ENCODE peak calls at places on chromosome 19, in seven cellular contexts. One of them, this sample, is unnamed.

GRCh38 chr19:45113628-45114027 is 20.6 kb downstream of the PPP1R37 start:
- DNase-seq in immature natural killer cell: no peak
- DNase-seq in activated CD4-positive, alpha-beta T cell treated with anti-CD3 and anti-CD28 coated beads, Interleukin-2, amount 50 U/mL, for 24 hours: no peak
- DNase-seq in stimulated activated CD8-positive, alpha-beta memory T cell treated with anti-CD3 and anti-CD28 coated beads, Interleukin-15, amount 100 ng/mL, for 1 hour: no peak
- DNase-seq in H54: no peak
- DNase-seq in non-pigmented ciliary epithelial cell: no peak
- DNase-seq in Calu3: peak; percentile 74
- DNase-seq in this sample: no peak

GRCh38 chr19:5826531-5827341 is 12.8 kb downstream of the FUT6 start:
- DNase-seq in non-pigmented ciliary epithelial cell: no peak
- DNase-seq in Calu3: peak; percentile 58
- DNase-seq in stimulated activated CD8-positive, alpha-beta memory T cell treated with anti-CD3 and anti-CD28 coated beads, Interleukin-15, amount 100 ng/mL, for 1 hour: no peak
- DNase-seq in activated CD4-positive, alpha-beta T cell treated with anti-CD3 and anti-CD28 coated beads, Interleukin-2, amount 50 U/mL, for 24 hours: no peak
- DNase-seq in immature natural killer cell: no peak
- DNase-seq in H54: peak; percentile 81
- DNase-seq in this sample: no peak

GRCh38 chr19:48633148-48634035 is 3.8 kb downstream of the DBP start:
- DNase-seq in activated CD4-positive, alpha-beta T cell treated with anti-CD3 and anti-CD28 coated beads, Interleukin-2, amount 50 U/mL, for 24 hours: no peak
- DNase-seq in Calu3: no peak
- DNase-seq in stimulated activated CD8-positive, alpha-beta memory T cell treated with anti-CD3 and anti-CD28 coated beads, Interleukin-15, amount 100 ng/mL, for 1 hour: no peak
- DNase-seq in non-pigmented ciliary epithelial cell: no peak
- DNase-seq in immature natural killer cell: no peak
- DNase-seq in H54: no peak
- DNase-seq in this sample: no peak

GRCh38 chr19:6047741-6048231 is 62.5 kb downstream of the RFX2 start:
- DNase-seq in immature natural killer cell: no peak
- DNase-seq in Calu3: peak; percentile 29
- DNase-seq in activated CD4-positive, alpha-beta T cell treated with anti-CD3 and anti-CD28 coated beads, Interleukin-2, amount 50 U/mL, for 24 hours: no peak
- DNase-seq in non-pigmented ciliary epithelial cell: no peak
- DNase-seq in H54: no peak
- DNase-seq in stimulated activated CD8-positive, alpha-beta memory T cell treated with anti-CD3 and anti-CD28 coated beads, Interleukin-15, amount 100 ng/mL, for 1 hour: no peak
- DNase-seq in this sample: no peak

GRCh38 chr19:2416321-2417097 is 10.9 kb downstream of the TIMM13 start:
- DNase-seq in H54: no peak
- DNase-seq in Calu3: no peak
- DNase-seq in non-pigmented ciliary epithelial cell: no peak
- DNase-seq in stimulated activated CD8-positive, alpha-beta memory T cell treated with anti-CD3 and anti-CD28 coated beads, Interleukin-15, amount 100 ng/mL, for 1 hour: no peak
- DNase-seq in activated CD4-positive, alpha-beta T cell treated with anti-CD3 and anti-CD28 coated beads, Interleukin-2, amount 50 U/mL, for 24 hours: no peak
- DNase-seq in immature natural killer cell: no peak
- DNase-seq in this sample: no peak

GRCh38 chr19:50796128-50796633 is 6.0 kb downstream of the ACP4 start:
- DNase-seq in Calu3: no peak
- DNase-seq in activated CD4-positive, alpha-beta T cell treated with anti-CD3 and anti-CD28 coated beads, Interleukin-2, amount 50 U/mL, for 24 hours: no peak
- DNase-seq in stimulated activated CD8-positive, alpha-beta memory T cell treated with anti-CD3 and anti-CD28 coated beads, Interleukin-15, amount 100 ng/mL, for 1 hour: no peak
- DNase-seq in H54: no peak
- DNase-seq in immature natural killer cell: no peak
- DNase-seq in non-pigmented ciliary epithelial cell: no peak
- DNase-seq in this sample: no peak

GRCh38 chr19:45643024-45643926 is 4.1 kb upstream of the EML2 start:
- DNase-seq in H54: peak; percentile 76
- DNase-seq in non-pigmented ciliary epithelial cell: no peak
- DNase-seq in Calu3: peak; percentile 94
- DNase-seq in immature natural killer cell: peak; percentile 87
- DNase-seq in activated CD4-positive, alpha-beta T cell treated with anti-CD3 and anti-CD28 coated beads, Interleukin-2, amount 50 U/mL, for 24 hours: peak; percentile 95
- DNase-seq in stimulated activated CD8-positive, alpha-beta memory T cell treated with anti-CD3 and anti-CD28 coated beads, Interleukin-15, amount 100 ng/mL, for 1 hour: peak; percentile 84
- DNase-seq in this sample: peak; percentile 82

GRCh38 chr19:1046117-1046626 is 6.3 kb downstream of the ABCA7 start:
- DNase-seq in non-pigmented ciliary epithelial cell: no peak
- DNase-seq in activated CD4-positive, alpha-beta T cell treated with anti-CD3 and anti-CD28 coated beads, Interleukin-2, amount 50 U/mL, for 24 hours: no peak
- DNase-seq in immature natural killer cell: no peak
- DNase-seq in Calu3: no peak
- DNase-seq in stimulated activated CD8-positive, alpha-beta memory T cell treated with anti-CD3 and anti-CD28 coated beads, Interleukin-15, amount 100 ng/mL, for 1 hour: no peak
- DNase-seq in H54: no peak
- DNase-seq in this sample: no peak

GRCh38 chr19:335486-336066 is 9.0 kb downstream of the MIER2 start:
- DNase-seq in activated CD4-positive, alpha-beta T cell treated with anti-CD3 and anti-CD28 coated beads, Interleukin-2, amount 50 U/mL, for 24 hours: no peak
- DNase-seq in immature natural killer cell: no peak
- DNase-seq in Calu3: no peak
- DNase-seq in H54: no peak
- DNase-seq in non-pigmented ciliary epithelial cell: no peak
- DNase-seq in stimulated activated CD8-positive, alpha-beta memory T cell treated with anti-CD3 and anti-CD28 coated beads, Interleukin-15, amount 100 ng/mL, for 1 hour: no peak
- DNase-seq in this sample: no peak

GRCh38 chr19:7544626-7545025 is 9.1 kb downstream of the PNPLA6 start:
- DNase-seq in immature natural killer cell: no peak
- DNase-seq in H54: no peak
- DNase-seq in non-pigmented ciliary epithelial cell: no peak
- DNase-seq in stimulated activated CD8-positive, alpha-beta memory T cell treated with anti-CD3 and anti-CD28 coated beads, Interleukin-15, amount 100 ng/mL, for 1 hour: no peak
- DNase-seq in activated CD4-positive, alpha-beta T cell treated with anti-CD3 and anti-CD28 coated beads, Interleukin-2, amount 50 U/mL, for 24 hours: no peak
- DNase-seq in Calu3: no peak
- DNase-seq in this sample: no peak

GRCh38 chr19:50434525-50434924 is 1.8 kb downstream of the MYBPC2 start:
- DNase-seq in immature natural killer cell: no peak
- DNase-seq in H54: no peak
- DNase-seq in Calu3: no peak
- DNase-seq in stimulated activated CD8-positive, alpha-beta memory T cell treated with anti-CD3 and anti-CD28 coated beads, Interleukin-15, amount 100 ng/mL, for 1 hour: no peak
- DNase-seq in non-pigmented ciliary epithelial cell: no peak
- DNase-seq in activated CD4-positive, alpha-beta T cell treated with anti-CD3 and anti-CD28 coated beads, Interleukin-2, amount 50 U/mL, for 24 hours: no peak
- DNase-seq in this sample: no peak

This sample was measured in omental fat pad.